ENCODE peak calls at places on chromosomes 1 and 21, in six cellular contexts. S is right cardiac atrium; R is GM23248; U is naive thymus-derived CD8-positive, alpha-beta T cell; Q is skeletal muscle cell; M is GM04504. Y is an unnamed sample.

GRCh38 chr1:15400627-15401026 is 9.1 kb upstream of the EFHD2 start:
- DNase-seq in S (no peak), R (no peak), U (no peak), Q (no peak), M (no peak), Y (no peak)

GRCh38 chr1:74674278-74675048 is 871 bp upstream of the ERICH3 start:
- DNase-seq in S (no peak), R (no peak), U (no peak), Q (no peak), M (no peak), Y (no peak)

GRCh38 chr1:6690186-6690585 is 11.4 kb downstream of the DNAJC11 start:
- DNase-seq in S (no peak), R (no peak), U (no peak), Q (no peak), M (no peak), Y (no peak)

GRCh38 chr21:42685036-42685435 is 31.6 kb downstream of the PDE9A start:
- DNase-seq in S (peak; percentile 53), R (peak; percentile 42), U (no peak), Q (no peak), M (no peak), Y (no peak)

GRCh38 chr21:46079357-46080170 is 18.3 kb upstream of the COL6A2 start:
- DNase-seq in S (peak; percentile 71), R (peak; percentile 98), U (no peak), Q (peak; percentile 78), M (peak; percentile 93), Y (peak; percentile 38)

GRCh38 chr1:26922201-26922729 is 722 bp downstream of the NUDC start:
- DNase-seq in S (no peak), R (peak; percentile 59), U (no peak), Q (no peak), M (no peak), Y (peak; percentile 5)

GRCh38 chr1:37265156-37265555 is 209.2 kb upstream of the ZC3H12A start:
- DNase-seq in S (no peak), R (no peak), U (no peak), Q (no peak), M (no peak), Y (no peak)

GRCh38 chr1:180951881-180952656 is 39.4 kb downstream of the KIAA1614 start:
- DNase-seq in S (no peak), R (no peak), U (no peak), Q (no peak), M (no peak), Y (no peak)

GRCh38 chr1:231550448-231550781 is 21.9 kb downstream of the TSNAX start:
- DNase-seq in S (no peak), R (peak; percentile 49), U (no peak), Q (no peak), M (no peak), Y (peak; percentile 58)

GRCh38 chr1:11478571-11479374 is at the start of gene DISP3:
- DNase-seq in S (peak; percentile 71), R (peak; percentile 57), U (peak; percentile 61), Q (no peak), M (peak; percentile 7), Y (peak; percentile 66)

GRCh38 chr21:31557956-31558838 is 101.3 kb upstream of the SOD1 start:
- DNase-seq in S (peak; percentile 59), R (peak; percentile 9), U (peak; percentile 11), Q (no peak), M (no peak), Y (peak; percentile 8)

GRCh38 chr1:32426489-32427255 is 32.4 kb upstream of the BSDC1 start:
- DNase-seq in S (peak; percentile 67), R (peak; percentile 44), U (no peak), Q (no peak), M (no peak), Y (peak; percentile 17)

GRCh38 chr1:166479052-166479631 is 312.3 kb upstream of the FAM78B start:
- DNase-seq in S (peak; percentile 47), R (peak; percentile 39), U (peak; percentile 44), Q (no peak), M (peak; percentile 15), Y (peak; percentile 79)

GRCh38 chr1:158084747-158085146 is 91.3 kb downstream of the KIRREL1 start:
- DNase-seq in S (no peak), R (no peak), U (no peak), Q (no peak), M (no peak), Y (no peak)

GRCh38 chr1:8349473-8349865 is 31.6 kb downstream of the SLC45A1 start:
- DNase-seq in S (no peak), R (no peak), U (no peak), Q (no peak), M (no peak), Y (no peak)

GRCh38 chr21:38645282-38645681 is 147.0 kb upstream of the ERG start:
- DNase-seq in S (no peak), R (peak; percentile 98), U (no peak), Q (peak; percentile 79), M (peak; percentile 32), Y (peak; percentile 76)

GRCh38 chr1:46536527-46536926 is 14.9 kb downstream of the KNCN start:
- DNase-seq in S (no peak), R (no peak), U (no peak), Q (no peak), M (no peak), Y (no peak)

GRCh38 chr1:201555593-201555945 is 16.6 kb downstream of the NAV1 start:
- DNase-seq in S (no peak), R (no peak), U (no peak), Q (no peak), M (no peak), Y (no peak)

GRCh38 chr1:51331206-51332100 is 1.1 kb upstream of the TTC39A start:
- DNase-seq in S (peak; percentile 44), R (peak; percentile 74), U (no peak), Q (no peak), M (peak; percentile 24), Y (peak; percentile 58)

GRCh38 chr1:115641762-115642167 is at the start of gene VANGL1:
- DNase-seq in S (peak; percentile 91), R (peak; percentile 88), U (no peak), Q (peak; percentile 16), M (peak; percentile 35), Y (peak; percentile 79)

GRCh38 chr1:191578281-191578680 is 580.0 kb upstream of the RGS18 start:
- DNase-seq in S (no peak), R (no peak), U (no peak), Q (no peak), M (no peak), Y (no peak)

GRCh38 chr1:193701729-193702128 is 515.3 kb upstream of the B3GALT2 start:
- DNase-seq in S (no peak), R (no peak), U (no peak), Q (no peak), M (no peak), Y (no peak)

GRCh38 chr21:35508389-35508888 is 459.3 kb upstream of the RUNX1 start:
- DNase-seq in S (peak; percentile 74), R (peak; percentile 83), U (no peak), Q (peak; percentile 62), M (peak; percentile 77), Y (peak; percentile 92)

GRCh38 chr1:23263380-23263887 is 46.1 kb upstream of the HTR1D start:
- DNase-seq in S (no peak), R (no peak), U (no peak), Q (no peak), M (no peak), Y (no peak)

GRCh38 chr1:59125711-59126320 is 171.1 kb upstream of the FGGY start:
- DNase-seq in S (no peak), R (peak; percentile 35), U (no peak), Q (no peak), M (no peak), Y (no peak)

GRCh38 chr1:24500448-24501048 is 2.1 kb upstream of the RCAN3 start:
- DNase-seq in S (no peak), R (no peak), U (no peak), Q (no peak), M (no peak), Y (no peak)

GRCh38 chr21:45747802-45748445 is 104.4 kb downstream of the PCBP3 start:
- DNase-seq in S (peak; percentile 34), R (peak; percentile 90), U (no peak), Q (peak; percentile 40), M (peak; percentile 50), Y (peak; percentile 90)

GRCh38 chr1:176183618-176184017 is 23.5 kb downstream of the COP1 start:
- DNase-seq in S (no peak), R (no peak), U (no peak), Q (no peak), M (no peak), Y (no peak)

GRCh38 chr1:234647245-234647644 is 37.3 kb upstream of the IRF2BP2 start:
- DNase-seq in S (no peak), R (no peak), U (no peak), Q (no peak), M (no peak), Y (no peak)

GRCh38 chr1:28877132-28877781 is 37.1 kb upstream of the EPB41 start:
- DNase-seq in S (peak; percentile 81), R (peak; percentile 80), U (peak; percentile 69), Q (no peak), M (no peak), Y (peak; percentile 87)

GRCh38 chr21:42711667-42712066 is 58.2 kb downstream of the PDE9A start:
- DNase-seq in S (no peak), R (no peak), U (no peak), Q (no peak), M (no peak), Y (no peak)

Y was measured in PC-3.